ENCODE peak calls at places on chromosomes 3 and 15, in seven cellular contexts. F is C1 segment of cervical spinal cord, N is WTC11, V is upper lobe of right lung, W is AG04450, L is GM12891, C is NCI-H2029 treated with DMSO at 0.1 percent for 48 hours. H is an unnamed sample.

GRCh38 chr15:73051402-73051810 is 857 bp upstream of the NEO1 start:
- DNase-seq in F (peak; percentile 58), N (peak; percentile 47), V (peak; percentile 84), W (no peak), L (peak; percentile 14), C (no peak), H (no peak)

GRCh38 chr3:30470566-30470965 is 135.8 kb upstream of the TGFBR2 start:
- DNase-seq in F (no peak), N (no peak), V (no peak), W (no peak), L (no peak), C (no peak), H (no peak)

GRCh38 chr15:77496710-77497107 is 76.0 kb downstream of the HMG20A start:
- DNase-seq in F (peak; percentile 71), N (peak; percentile 91), V (peak; percentile 91), W (peak; percentile 95), L (peak; percentile 53), C (no peak), H (no peak)

GRCh38 chr3:127497166-127497565 is 93.4 kb downstream of the TPRA1 start:
- DNase-seq in F (no peak), N (no peak), V (no peak), W (no peak), L (no peak), C (no peak), H (no peak)

GRCh38 chr3:86982883-86983282 is 8.1 kb downstream of the VGLL3 start:
- DNase-seq in F (no peak), N (no peak), V (no peak), W (no peak), L (no peak), C (no peak), H (no peak)

GRCh38 chr3:17945799-17946381 is 203.5 kb upstream of the TBC1D5 start:
- DNase-seq in F (no peak), N (no peak), V (no peak), W (no peak), L (no peak), C (no peak), H (no peak)

GRCh38 chr15:54120949-54121463 is 142.8 kb downstream of the UNC13C start:
- DNase-seq in F (no peak), N (no peak), V (no peak), W (no peak), L (no peak), C (no peak), H (no peak)

GRCh38 chr3:194933465-194933864 is 247.8 kb downstream of the FAM43A start:
- DNase-seq in F (no peak), N (no peak), V (no peak), W (no peak), L (no peak), C (no peak), H (no peak)

GRCh38 chr15:51579012-51579411 is 43.6 kb downstream of the DMXL2 start:
- DNase-seq in F (no peak), N (no peak), V (no peak), W (no peak), L (no peak), C (no peak), H (no peak)

GRCh38 chr3:32354362-32354778 is 37.3 kb upstream of the CMTM7 start:
- DNase-seq in F (no peak), N (no peak), V (no peak), W (no peak), L (no peak), C (no peak), H (no peak)

GRCh38 chr15:101121511-101122090 is 130.2 kb downstream of the CHSY1 start:
- DNase-seq in F (no peak), N (peak; percentile 71), V (peak; percentile 85), W (no peak), L (peak; percentile 64), C (no peak), H (no peak)

GRCh38 chr3:122941233-122942206 is 86.0 kb downstream of the SEMA5B start:
- DNase-seq in F (no peak), N (no peak), V (no peak), W (no peak), L (no peak), C (no peak), H (no peak)

H was measured in cerebellar nuclear complex.